ENCODE peak calls at places on chromosomes 16 and 17, in six cellular contexts. One of them, this sample, is unnamed.
A peak's percentile ranks its signal among the peaks of the same experiment; 100 is the strongest.

GRCh38 chr17:80780381-80781187 is 211.1 kb upstream of the CHMP6 start:
- DNase-seq in IMR-90: peak; percentile 74
- DNase-seq in H9: no peak
- DNase-seq in H1: no peak
- DNase-seq in endothelial cell of umbilical vein: no peak
- DNase-seq in fibroblast of lung: no peak
- DNase-seq in this sample: no peak

GRCh38 chr17:81802048-81802758 is 1.7 kb upstream of the GCGR start:
- DNase-seq in IMR-90: no peak
- DNase-seq in H1: no peak
- DNase-seq in H9: no peak
- DNase-seq in endothelial cell of umbilical vein: no peak
- DNase-seq in fibroblast of lung: no peak
- DNase-seq in this sample: no peak

GRCh38 chr16:8931864-8932263 is 31.8 kb downstream of the USP7 start:
- DNase-seq in H9: peak; percentile 56
- DNase-seq in IMR-90: peak; percentile 68
- DNase-seq in endothelial cell of umbilical vein: peak; percentile 42
- DNase-seq in fibroblast of lung: peak; percentile 60
- DNase-seq in H1: peak; percentile 82
- DNase-seq in this sample: peak; percentile 51

GRCh38 chr17:31388770-31389672 is 2.5 kb upstream of the RAB11FIP4 start:
- DNase-seq in fibroblast of lung: peak; percentile 2
- DNase-seq in IMR-90: no peak
- DNase-seq in H1: peak; percentile 87
- DNase-seq in H9: peak; percentile 83
- DNase-seq in endothelial cell of umbilical vein: peak; percentile 32
- DNase-seq in this sample: no peak

GRCh38 chr17:7916799-7917198 is 710 bp upstream of the RNF227 start:
- DNase-seq in endothelial cell of umbilical vein: no peak
- DNase-seq in H9: no peak
- DNase-seq in H1: no peak
- DNase-seq in fibroblast of lung: peak; percentile 84
- DNase-seq in IMR-90: peak; percentile 80
- DNase-seq in this sample: no peak

GRCh38 chr17:40538019-40538935 is 27.0 kb downstream of the CCR7 start:
- DNase-seq in H1: no peak
- DNase-seq in endothelial cell of umbilical vein: no peak
- DNase-seq in fibroblast of lung: peak; percentile 65
- DNase-seq in H9: no peak
- DNase-seq in IMR-90: peak; percentile 43
- DNase-seq in this sample: no peak

GRCh38 chr16:74695450-74696422 is 4.9 kb downstream of the MLKL start:
- DNase-seq in H1: peak; percentile 80
- DNase-seq in IMR-90: peak; percentile 93
- DNase-seq in H9: peak; percentile 91
- DNase-seq in fibroblast of lung: peak; percentile 89
- DNase-seq in endothelial cell of umbilical vein: peak; percentile 92
- DNase-seq in this sample: peak; percentile 86

GRCh38 chr17:68511254-68511670 is 968 bp upstream of the PRKAR1A start:
- DNase-seq in endothelial cell of umbilical vein: no peak
- DNase-seq in H1: no peak
- DNase-seq in IMR-90: no peak
- DNase-seq in H9: no peak
- DNase-seq in fibroblast of lung: no peak
- DNase-seq in this sample: peak; percentile 62

GRCh38 chr17:77256710-77257109 is 115.9 kb downstream of the SEC14L1 start:
- DNase-seq in IMR-90: no peak
- DNase-seq in fibroblast of lung: no peak
- DNase-seq in H9: no peak
- DNase-seq in H1: no peak
- DNase-seq in endothelial cell of umbilical vein: no peak
- DNase-seq in this sample: no peak

GRCh38 chr17:59743842-59744241 is 36.4 kb downstream of the VMP1 start:
- DNase-seq in fibroblast of lung: no peak
- DNase-seq in IMR-90: no peak
- DNase-seq in endothelial cell of umbilical vein: no peak
- DNase-seq in H1: no peak
- DNase-seq in H9: no peak
- DNase-seq in this sample: no peak

GRCh38 chr16:54986404-54986803 is 55.7 kb downstream of the IRX5 start:
- DNase-seq in endothelial cell of umbilical vein: no peak
- DNase-seq in H1: no peak
- DNase-seq in IMR-90: no peak
- DNase-seq in H9: no peak
- DNase-seq in fibroblast of lung: no peak
- DNase-seq in this sample: no peak

GRCh38 chr16:60815033-60815432 is 1221.2 kb downstream of the CDH8 start:
- DNase-seq in fibroblast of lung: no peak
- DNase-seq in IMR-90: no peak
- DNase-seq in H1: no peak
- DNase-seq in endothelial cell of umbilical vein: no peak
- DNase-seq in H9: no peak
- DNase-seq in this sample: no peak

GRCh38 chr17:45954914-45955313 is 44.1 kb upstream of the STH start:
- DNase-seq in H1: no peak
- DNase-seq in IMR-90: no peak
- DNase-seq in fibroblast of lung: peak; percentile 17
- DNase-seq in endothelial cell of umbilical vein: no peak
- DNase-seq in H9: no peak
- DNase-seq in this sample: no peak
- H3K9ac ChIP-seq in H1: no peak overlapping the region
- H3K9ac ChIP-seq in IMR-90: no peak overlapping the region
- H3K9ac ChIP-seq in fibroblast of lung: no peak overlapping the region
- H3K9ac ChIP-seq in endothelial cell of umbilical vein: no peak overlapping the region
- H3K9ac ChIP-seq in H9: no peak overlapping the region
- H3K9ac ChIP-seq in this sample: no peak overlapping the region

GRCh38 chr17:38333635-38334295 is 10.0 kb downstream of the GPR179 start:
- DNase-seq in endothelial cell of umbilical vein: peak; percentile 33
- DNase-seq in H9: peak; percentile 93
- DNase-seq in H1: peak; percentile 100
- DNase-seq in IMR-90: no peak
- DNase-seq in fibroblast of lung: no peak
- DNase-seq in this sample: peak; percentile 46
- TF ChIP-seq CTCF in endothelial cell of umbilical vein: peak; percentile 75
- TF ChIP-seq CTCF in H9: peak; percentile 98
- TF ChIP-seq CTCF in H1: peak; percentile 94
- TF ChIP-seq CTCF in IMR-90: peak; percentile 47
- TF ChIP-seq CTCF in fibroblast of lung: peak; percentile 35
- TF ChIP-seq CTCF in this sample: peak; percentile 37

GRCh38 chr17:69761767-69762321 is 313.2 kb upstream of the KCNJ16 start:
- DNase-seq in IMR-90: peak; percentile 99
- DNase-seq in endothelial cell of umbilical vein: peak; percentile 86
- DNase-seq in fibroblast of lung: peak; percentile 97
- DNase-seq in H1: no peak
- DNase-seq in H9: no peak
- DNase-seq in this sample: no peak

GRCh38 chr17:69761011-69761410 is 314.0 kb upstream of the KCNJ16 start:
- DNase-seq in H1: no peak
- DNase-seq in H9: no peak
- DNase-seq in fibroblast of lung: peak; percentile 45
- DNase-seq in IMR-90: peak; percentile 41
- DNase-seq in endothelial cell of umbilical vein: no peak
- DNase-seq in this sample: no peak

GRCh38 chr17:69762359-69762758 is 312.7 kb upstream of the KCNJ16 start:
- DNase-seq in IMR-90: no peak
- DNase-seq in endothelial cell of umbilical vein: no peak
- DNase-seq in H1: no peak
- DNase-seq in H9: no peak
- DNase-seq in fibroblast of lung: peak; percentile 51
- DNase-seq in this sample: no peak

GRCh38 chr17:69760562-69760961 is 314.5 kb upstream of the KCNJ16 start:
- DNase-seq in endothelial cell of umbilical vein: no peak
- DNase-seq in fibroblast of lung: no peak
- DNase-seq in H9: no peak
- DNase-seq in IMR-90: no peak
- DNase-seq in H1: no peak
- DNase-seq in this sample: no peak

GRCh38 chr17:69757794-69758430 is 317.1 kb upstream of the KCNJ16 start:
- DNase-seq in IMR-90: peak; percentile 94
- DNase-seq in fibroblast of lung: peak; percentile 89
- DNase-seq in H1: no peak
- DNase-seq in endothelial cell of umbilical vein: no peak
- DNase-seq in H9: no peak
- DNase-seq in this sample: no peak
- H3K9ac ChIP-seq in IMR-90: no peak overlapping the region
- H3K9ac ChIP-seq in fibroblast of lung: no peak overlapping the region
- H3K9ac ChIP-seq in H1: no peak overlapping the region
- H3K9ac ChIP-seq in endothelial cell of umbilical vein: no peak overlapping the region
- H3K9ac ChIP-seq in H9: no peak overlapping the region
- H3K9ac ChIP-seq in this sample: no peak overlapping the region

GRCh38 chr16:88588148-88588547 is 17.9 kb downstream of the ZC3H18 start:
- DNase-seq in H1: no peak
- DNase-seq in endothelial cell of umbilical vein: no peak
- DNase-seq in fibroblast of lung: no peak
- DNase-seq in H9: no peak
- DNase-seq in IMR-90: no peak
- DNase-seq in this sample: no peak

GRCh38 chr16:88585269-88585668 is 15.1 kb downstream of the ZC3H18 start:
- DNase-seq in endothelial cell of umbilical vein: no peak
- DNase-seq in H1: no peak
- DNase-seq in IMR-90: no peak
- DNase-seq in fibroblast of lung: no peak
- DNase-seq in H9: no peak
- DNase-seq in this sample: no peak

GRCh38 chr16:88582912-88583575 is 12.8 kb downstream of the ZC3H18 start:
- DNase-seq in fibroblast of lung: no peak
- DNase-seq in H1: no peak
- DNase-seq in H9: no peak
- DNase-seq in IMR-90: no peak
- DNase-seq in endothelial cell of umbilical vein: no peak
- DNase-seq in this sample: no peak

GRCh38 chr16:88581033-88581432 is 10.8 kb downstream of the ZC3H18 start:
- DNase-seq in H1: no peak
- DNase-seq in fibroblast of lung: no peak
- DNase-seq in H9: no peak
- DNase-seq in IMR-90: no peak
- DNase-seq in endothelial cell of umbilical vein: no peak
- DNase-seq in this sample: no peak

GRCh38 chr16:88584676-88585075 is 14.5 kb downstream of the ZC3H18 start:
- DNase-seq in IMR-90: no peak
- DNase-seq in fibroblast of lung: no peak
- DNase-seq in H9: no peak
- DNase-seq in H1: no peak
- DNase-seq in endothelial cell of umbilical vein: no peak
- DNase-seq in this sample: no peak
- TF ChIP-seq CTCF in IMR-90: no peak
- TF ChIP-seq CTCF in fibroblast of lung: no peak
- TF ChIP-seq CTCF in H9: no peak
- TF ChIP-seq CTCF in H1: no peak
- TF ChIP-seq CTCF in endothelial cell of umbilical vein: no peak
- TF ChIP-seq CTCF in this sample: no peak

This sample was measured in colonic mucosa.